ENCODE peak calls at places on chromosome 1, in four cellular contexts. B is fibroblast of lung, F is mammary epithelial cell, D is HepG2. W is an unnamed sample. For H3K4me1, the result is how much of the 10 kb centered on the place peaks cover.

GRCh38 chr1:172286629-172287076 is 133.8 kb upstream of the C1orf105 start:
- DNase-seq in B (peak), F (peak), D (no peak), W (no peak)

GRCh38 chr1:15942661-15943514 is 33.0 kb downstream of the ZBTB17 start:
- DNase-seq in B (no peak), F (no peak), D (no peak), W (peak)

GRCh38 chr1:85202092-85202863 is 1.5 kb upstream of the SYDE2 start:
- DNase-seq in B (no peak), F (peak), D (no peak), W (no peak)

GRCh38 chr1:116189481-116189880 is 78.3 kb downstream of the MAB21L3 start:
- DNase-seq in B (no peak), F (no peak), D (no peak), W (no peak)

GRCh38 chr1:63068626-63069025 is 253.7 kb upstream of the FOXD3 start:
- DNase-seq in B (no peak), F (peak), D (no peak), W (no peak)

GRCh38 chr1:53392460-53392859 is 64.6 kb upstream of the LRP8 start:
- DNase-seq in B (no peak), F (no peak), D (no peak), W (no peak)

GRCh38 chr1:71753746-71754145 is 528.6 kb downstream of the NEGR1 start:
- DNase-seq in B (no peak), F (no peak), D (no peak), W (no peak)

GRCh38 chr1:76835203-76835602 is 32.1 kb upstream of the ST6GALNAC5 start:
- DNase-seq in B (peak), F (peak), D (no peak), W (no peak)

GRCh38 chr1:22781483-22781882 is 70.8 kb downstream of the EPHB2 start:
- DNase-seq in B (no peak), F (no peak), D (no peak), W (no peak)

GRCh38 chr1:51300270-51300669 is 30.1 kb downstream of the TTC39A start:
- DNase-seq in B (no peak), F (no peak), D (no peak), W (no peak)

GRCh38 chr1:222769181-222769580 is 32.2 kb downstream of the FAM177B start:
- DNase-seq in B (no peak), F (no peak), D (no peak), W (no peak)

GRCh38 chr1:193519922-193520321 is 333.5 kb upstream of the B3GALT2 start:
- DNase-seq in B (no peak), F (no peak), D (peak), W (peak)

DNA sequence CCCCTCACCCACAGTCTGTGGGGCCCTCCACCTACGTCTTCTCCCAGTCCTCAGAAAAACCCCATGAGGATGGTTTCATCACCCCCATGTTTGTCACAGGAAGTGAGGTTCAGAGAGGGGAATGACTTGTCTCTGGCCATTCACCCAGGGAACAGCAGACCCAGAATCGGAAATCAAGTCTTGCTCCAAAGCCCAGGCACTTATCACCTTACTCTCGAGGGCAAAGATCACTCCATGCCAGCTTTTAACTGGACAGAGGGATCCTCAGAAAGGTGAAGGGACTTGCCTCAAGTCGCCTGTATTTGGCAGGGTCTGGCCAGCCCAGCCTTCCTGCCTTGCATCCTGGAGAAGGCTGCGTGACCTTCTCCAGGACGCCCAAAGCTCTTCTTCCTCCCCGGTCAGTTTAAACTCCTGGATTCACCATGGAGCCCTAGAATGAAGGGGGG is 57.9 kb upstream of the SSBP3 start:
- DNase-seq in B (no peak), F (no peak), D (no peak), W (no peak)
- H3K4me1 ChIP-seq in B (under half), F (under half), D (under half), W (under half)

GRCh38 chr1:3289502-3289901 is 165.0 kb upstream of the ARHGEF16 start:
- DNase-seq in B (no peak), F (no peak), D (no peak), W (no peak)
- H3K9ac ChIP-seq in B (no peak), F (no peak), D (no peak), W (no peak)

DNA sequence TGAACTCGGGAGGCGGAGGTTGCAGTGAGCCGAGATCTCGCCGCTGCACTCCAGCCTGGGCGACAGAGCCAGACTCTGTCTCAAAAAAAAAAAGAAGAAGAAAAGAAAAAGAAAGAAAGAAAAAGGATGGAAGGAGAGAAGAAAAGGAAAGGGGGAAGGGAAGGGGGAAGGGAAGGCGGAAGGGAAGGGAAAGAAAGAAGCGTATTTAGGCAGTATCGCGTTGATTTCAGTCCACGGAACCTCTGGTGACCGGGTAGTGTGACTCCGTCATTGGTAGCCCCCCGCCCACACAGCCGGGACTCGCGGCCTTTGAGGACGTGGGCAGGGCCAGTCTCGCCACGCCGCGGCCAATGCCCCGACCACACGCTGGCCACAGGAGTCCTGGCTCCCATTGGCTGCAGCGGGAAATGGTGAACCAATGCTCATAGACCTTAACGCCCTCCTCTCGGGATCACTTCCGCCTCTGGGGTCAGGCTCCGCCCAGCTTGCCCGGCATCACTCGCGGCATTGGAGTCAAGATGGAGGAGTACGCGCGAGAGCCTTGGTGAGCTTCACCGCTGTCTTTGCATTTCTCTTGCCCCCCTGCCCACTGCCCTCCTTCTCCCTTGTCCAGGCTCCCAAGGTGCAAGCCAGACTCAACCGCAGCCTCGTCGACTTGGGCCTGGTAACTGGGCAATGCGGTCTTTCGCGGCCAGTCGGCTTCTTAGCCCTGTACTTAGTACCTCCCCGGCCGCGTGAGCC is at the start of gene TIMM17A:
- DNase-seq in B (peak), F (peak), D (peak), W (peak)
- TF ChIP-seq CTCF in B (no peak), F (no peak), D (no peak), W (no peak)

DNA sequence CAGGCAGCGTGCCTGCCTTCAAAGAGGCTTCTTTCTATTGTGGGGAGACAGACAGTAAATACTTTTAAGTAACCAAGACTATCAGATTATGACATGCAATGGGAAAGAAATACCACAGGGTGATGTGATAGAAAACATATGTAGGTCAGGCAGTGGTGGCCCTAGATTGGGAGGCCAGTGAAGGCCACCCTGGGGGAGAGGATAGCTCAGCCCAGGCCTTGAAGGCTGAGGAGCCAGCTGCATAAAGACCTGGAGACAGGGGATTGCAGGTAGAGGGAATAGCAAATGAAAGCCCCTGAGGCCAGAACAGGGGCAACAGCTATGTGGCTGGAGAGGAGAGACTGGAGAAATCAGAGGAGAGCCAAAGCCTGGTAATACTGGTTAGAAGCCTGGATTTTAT is 4.0 kb downstream of the SOX13 start:
- DNase-seq in B (no peak), F (no peak), D (no peak), W (peak)
- H3K4me1 ChIP-seq in B (under half), F (under half), D (half or more), W (under half)